ENCODE peak calls at places on chromosomes 1 and 21, in nine cellular contexts. N is neural progenitor cell, J is mucosa of descending colon, L is AG04450, C is OCI-LY7, E is brain microvascular endothelial cell, B is right atrium auricular region, K is WTC11, P is GM10248. I is an unnamed sample.

GRCh38 chr1:116485071-116485735 is 85.6 kb downstream of the CD58 start:
- DNase-seq in P (peak), L (peak), C (peak), N (peak), E (peak), J (peak), B (peak), K (peak), I (peak)

GRCh38 chr1:215595231-215595630 is 28.1 kb downstream of the KCTD3 start:
- DNase-seq in B (no peak), E (no peak), J (no peak), P (no peak), C (no peak), K (no peak), N (no peak), L (no peak), I (no peak)

GRCh38 chr21:46454634-46455390 is 3.9 kb upstream of the DIP2A start:
- DNase-seq in N (no peak), K (no peak), B (no peak), J (no peak), C (no peak), P (no peak), E (no peak), L (no peak), I (no peak)

GRCh38 chr1:27360159-27361043 is 6.4 kb downstream of the MAP3K6 start:
- DNase-seq in N (peak), K (peak), E (no peak), J (peak), P (peak), C (no peak), B (no peak), L (no peak), I (peak)

GRCh38 chr1:187167555-187167954 is 338.8 kb downstream of the PLA2G4A start:
- DNase-seq in P (no peak), L (no peak), C (no peak), K (no peak), J (no peak), N (no peak), B (no peak), E (no peak), I (no peak)

GRCh38 chr21:27813750-27814149 is 846.9 kb upstream of the ADAMTS5 start:
- DNase-seq in J (no peak), N (peak), P (no peak), K (no peak), C (no peak), B (no peak), E (no peak), L (no peak), I (peak)

GRCh38 chr1:205588691-205589445 is 42.9 kb downstream of the ELK4 start:
- DNase-seq in P (peak), N (peak), E (peak), L (no peak), J (peak), K (peak), C (peak), B (no peak), I (no peak)

GRCh38 chr1:36486436-36487335 is 4.0 kb upstream of the CSF3R start:
- DNase-seq in N (no peak), B (peak), E (no peak), P (no peak), J (peak), L (no peak), K (no peak), C (peak), I (no peak)

GRCh38 chr1:207015791-207016190 is 16.8 kb downstream of the C1orf116 start:
- DNase-seq in L (no peak), J (no peak), N (no peak), K (no peak), P (no peak), C (no peak), B (no peak), E (no peak), I (no peak)

GRCh38 chr1:205543351-205544305 is 39.2 kb downstream of the CDK18 start:
- DNase-seq in P (no peak), N (peak), C (no peak), K (peak), L (peak), J (peak), E (peak), B (peak), I (no peak)

GRCh38 chr21:44931501-44932365 is 8.1 kb upstream of the SLX9 start:
- DNase-seq in P (no peak), N (no peak), J (no peak), L (no peak), E (no peak), C (no peak), B (no peak), K (no peak), I (no peak)

GRCh38 chr1:183975651-183976050 is 61.9 kb downstream of the COLGALT2 start:
- DNase-seq in L (no peak), E (no peak), C (no peak), K (no peak), J (no peak), P (no peak), B (no peak), N (no peak), I (no peak)

GRCh38 chr21:28773036-28773435 is 219.6 kb downstream of the LTN1 start:
- DNase-seq in N (no peak), B (no peak), J (no peak), E (no peak), L (no peak), C (no peak), K (no peak), P (no peak), I (no peak)

GRCh38 chr21:14270631-14271030 is 54.7 kb downstream of the RBM11 start:
- DNase-seq in P (no peak), N (no peak), E (no peak), C (no peak), B (no peak), J (peak), L (no peak), K (no peak), I (no peak)

GRCh38 chr1:25755475-25756125 is 44.4 kb upstream of the SELENON start:
- DNase-seq in P (no peak), L (no peak), J (no peak), N (no peak), C (no peak), E (no peak), B (no peak), K (no peak), I (no peak)

GRCh38 chr21:44926364-44927101 is 5.8 kb upstream of the ITGB2 start:
- DNase-seq in C (no peak), L (no peak), P (no peak), B (no peak), N (no peak), J (no peak), E (no peak), K (no peak), I (no peak)

GRCh38 chr1:239985044-239985443 is 106.6 kb upstream of the FMN2 start:
- DNase-seq in K (no peak), N (no peak), J (no peak), L (no peak), C (peak), B (no peak), E (no peak), P (no peak), I (no peak)

GRCh38 chr1:175600721-175601440 is 142.5 kb downstream of the TNR start:
- DNase-seq in B (no peak), N (no peak), K (no peak), C (peak), E (no peak), P (peak), L (no peak), J (no peak), I (no peak)

GRCh38 chr1:2046225-2046917 is 3.8 kb upstream of the PRKCZ start:
- DNase-seq in C (peak), B (no peak), E (peak), L (no peak), P (peak), K (peak), N (peak), J (peak), I (peak)

GRCh38 chr1:61173118-61173517 is 90.8 kb downstream of the NFIA start:
- DNase-seq in J (no peak), B (peak), C (no peak), P (no peak), L (no peak), N (no peak), K (no peak), E (no peak), I (no peak)

GRCh38 chr1:28267633-28268032 is 8.3 kb downstream of the SESN2 start:
- DNase-seq in B (no peak), C (no peak), L (no peak), E (no peak), J (no peak), P (no peak), K (no peak), N (no peak), I (no peak)

GRCh38 chr1:42922687-42923366 is 35.8 kb downstream of the SLC2A1 start:
- DNase-seq in E (peak), N (peak), K (peak), L (no peak), J (peak), C (peak), B (no peak), P (peak), I (no peak)

GRCh38 chr21:45538381-45539045 is 3.7 kb downstream of the SLC19A1 start:
- DNase-seq in P (no peak), L (no peak), N (no peak), E (no peak), B (no peak), C (no peak), K (peak), J (no peak), I (peak)

GRCh38 chr1:110674337-110675059 is at the start of gene KCNA3:
- DNase-seq in C (peak), J (peak), L (no peak), E (no peak), B (no peak), K (peak), P (peak), N (peak), I (peak)

GRCh38 chr1:211623510-211623909 is 44.5 kb upstream of the SLC30A1 start:
- DNase-seq in P (no peak), L (no peak), B (no peak), C (no peak), J (no peak), K (no peak), E (no peak), N (no peak), I (no peak)

GRCh38 chr1:116807394-116807793 is 53.2 kb downstream of the CD2 start:
- DNase-seq in L (no peak), E (no peak), B (no peak), P (no peak), J (no peak), K (no peak), C (no peak), N (no peak), I (no peak)

GRCh38 chr1:220528679-220529529 is 968 bp downstream of the MARK1 start:
- DNase-seq in N (peak), C (no peak), J (peak), B (no peak), L (no peak), K (peak), P (no peak), E (no peak), I (peak)

GRCh38 chr1:95254959-95255358 is 20.9 kb downstream of the RWDD3 start:
- DNase-seq in J (no peak), N (no peak), E (no peak), P (no peak), C (no peak), B (no peak), K (no peak), L (no peak), I (no peak)
- TF ChIP-seq CTCF in J (no peak), N (no peak), E (no peak), P (no peak), C (no peak), B (no peak), K (no peak), L (no peak), I (no peak)

GRCh38 chr1:74775735-74776134 is 42.8 kb downstream of the TYW3 start:
- DNase-seq in K (no peak), C (no peak), J (no peak), B (no peak), P (no peak), L (no peak), E (no peak), N (no peak), I (no peak)
- TF ChIP-seq CTCF in K (no peak), C (no peak), J (no peak), B (no peak), P (no peak), L (peak), E (no peak), N (no peak), I (no peak)

GRCh38 chr1:228379666-228380065 is 27.0 kb downstream of the TRIM11 start:
- DNase-seq in N (no peak), C (no peak), P (no peak), L (no peak), B (no peak), K (no peak), E (no peak), J (no peak), I (no peak)

GRCh38 chr1:228379165-228379460 is 27.5 kb downstream of the TRIM11 start:
- DNase-seq in N (peak), L (no peak), B (no peak), E (peak), C (no peak), K (peak), P (no peak), J (peak), I (peak)

GRCh38 chr1:228376651-228377631 is 29.7 kb downstream of the TRIM11 start:
- DNase-seq in K (no peak), J (no peak), N (no peak), C (no peak), B (no peak), L (no peak), E (no peak), P (no peak), I (no peak)

GRCh38 chr1:228377664-228378452 is 28.8 kb downstream of the TRIM11 start:
- DNase-seq in E (no peak), P (no peak), C (no peak), N (no peak), L (no peak), B (no peak), J (peak), K (no peak), I (peak)

GRCh38 chr1:228378453-228379164 is 28.0 kb downstream of the TRIM11 start:
- DNase-seq in N (peak), P (no peak), K (peak), C (peak), J (peak), B (peak), E (peak), L (peak), I (peak)
- TF ChIP-seq CTCF in N (peak), P (peak), K (peak), C (peak), J (peak), B (peak), E (peak), L (peak), I (peak)

GRCh38 chr1:16006010-16006409 is 2.0 kb downstream of the SRARP start:
- DNase-seq in C (no peak), L (no peak), J (no peak), B (no peak), N (no peak), K (no peak), P (no peak), E (no peak), I (no peak)

GRCh38 chr1:16009030-16009460 is 5.0 kb downstream of the SRARP start:
- DNase-seq in N (peak), E (peak), P (peak), C (peak), J (peak), L (no peak), K (peak), B (peak), I (peak)

GRCh38 chr1:16005597-16005996 is 1.6 kb downstream of the SRARP start:
- DNase-seq in P (no peak), B (no peak), K (no peak), E (no peak), J (no peak), C (no peak), L (no peak), N (no peak), I (no peak)

GRCh38 chr1:16007671-16008341 is 3.8 kb downstream of the SRARP start:
- DNase-seq in P (no peak), E (no peak), K (no peak), L (no peak), J (no peak), N (no peak), C (no peak), B (no peak), I (no peak)

GRCh38 chr1:16006552-16007485 is 2.8 kb downstream of the SRARP start:
- DNase-seq in C (peak), P (peak), B (no peak), K (no peak), J (no peak), N (no peak), L (no peak), E (no peak), I (no peak)
- TF ChIP-seq CTCF in C (peak), P (peak), B (no peak), K (peak), J (no peak), N (no peak), L (no peak), E (no peak), I (no peak)

I was measured in glutamatergic neuron.